ENCODE peak calls at places on chromosome 3, in four cellular contexts. One of them, this sample, is unnamed.

GRCh38 chr3:136181741-136182140 is 14.4 kb downstream of the MSL2 start:
- DNase-seq in GM12878: no peak
- DNase-seq in K562: no peak
- DNase-seq in HepG2: no peak
- DNase-seq in this sample: no peak

GRCh38 chr3:72223116-72223515 is 438.2 kb upstream of the PROK2 start:
- DNase-seq in HepG2: no peak
- DNase-seq in K562: no peak
- DNase-seq in GM12878: no peak
- DNase-seq in this sample: no peak

GRCh38 chr3:16147226-16147625 is 27.3 kb upstream of the GALNT15 start:
- DNase-seq in HepG2: no peak
- DNase-seq in K562: no peak
- DNase-seq in GM12878: no peak
- DNase-seq in this sample: no peak

GRCh38 chr3:148360046-148360445 is 337.7 kb upstream of the AGTR1 start:
- DNase-seq in GM12878: no peak
- DNase-seq in K562: no peak
- DNase-seq in HepG2: no peak
- DNase-seq in this sample: no peak

GRCh38 chr3:58691997-58692396 is 25.4 kb upstream of the FAM3D start:
- DNase-seq in GM12878: no peak
- DNase-seq in HepG2: no peak
- DNase-seq in K562: no peak
- DNase-seq in this sample: no peak

GRCh38 chr3:42214064-42214463 is 51.9 kb downstream of the CCK start:
- DNase-seq in HepG2: no peak
- DNase-seq in K562: no peak
- DNase-seq in GM12878: no peak
- DNase-seq in this sample: no peak

GRCh38 chr3:108406661-108407206 is 103.7 kb downstream of the MYH15 start:
- DNase-seq in K562: peak; percentile 60
- DNase-seq in HepG2: peak; percentile 71
- DNase-seq in GM12878: peak; percentile 68
- DNase-seq in this sample: peak; percentile 35

GRCh38 chr3:59774613-59775012 is 724.8 kb upstream of the CFAP20DC start:
- DNase-seq in GM12878: no peak
- DNase-seq in HepG2: no peak
- DNase-seq in K562: no peak
- DNase-seq in this sample: no peak

GRCh38 chr3:150370129-150370602 is 37.9 kb upstream of the TSC22D2 start:
- DNase-seq in HepG2: peak; percentile 24
- DNase-seq in K562: peak; percentile 44
- DNase-seq in GM12878: no peak
- DNase-seq in this sample: peak; percentile 63

GRCh38 chr3:197289726-197290125 is 8.7 kb downstream of the DLG1 start:
- DNase-seq in GM12878: no peak
- DNase-seq in HepG2: no peak
- DNase-seq in K562: no peak
- DNase-seq in this sample: no peak

GRCh38 chr3:179418610-179419009 is 32.7 kb downstream of the GNB4 start:
- DNase-seq in K562: no peak
- DNase-seq in HepG2: no peak
- DNase-seq in GM12878: no peak
- DNase-seq in this sample: no peak

GRCh38 chr3:55434789-55435188 is 52.3 kb downstream of the WNT5A start:
- DNase-seq in HepG2: no peak
- DNase-seq in K562: peak; percentile 6
- DNase-seq in GM12878: no peak
- DNase-seq in this sample: peak; percentile 35

GRCh38 chr3:81242871-81243270 is 518.6 kb downstream of the GBE1 start:
- DNase-seq in HepG2: peak; percentile 3
- DNase-seq in GM12878: no peak
- DNase-seq in K562: no peak
- DNase-seq in this sample: peak; percentile 10

GRCh38 chr3:197547618-197548017 is 8.2 kb downstream of the BDH1 start:
- DNase-seq in K562: peak; percentile 68
- DNase-seq in HepG2: peak; percentile 58
- DNase-seq in GM12878: no peak
- DNase-seq in this sample: no peak

GRCh38 chr3:147613710-147614109 is 204.5 kb downstream of the ZIC1 start:
- DNase-seq in GM12878: no peak
- DNase-seq in HepG2: no peak
- DNase-seq in K562: no peak
- DNase-seq in this sample: no peak

GRCh38 chr3:186976802-186977201 is 46.5 kb downstream of the ST6GAL1 start:
- DNase-seq in HepG2: no peak
- DNase-seq in GM12878: no peak
- DNase-seq in K562: no peak
- DNase-seq in this sample: no peak

GRCh38 chr3:64728994-64729393 is 41.2 kb upstream of the ADAMTS9 start:
- DNase-seq in HepG2: no peak
- DNase-seq in K562: no peak
- DNase-seq in GM12878: no peak
- DNase-seq in this sample: no peak

GRCh38 chr3:140584549-140584948 is 93.3 kb upstream of the TRIM42 start:
- DNase-seq in GM12878: no peak
- DNase-seq in HepG2: no peak
- DNase-seq in K562: no peak
- DNase-seq in this sample: no peak

GRCh38 chr3:42055291-42055690 is 35.9 kb upstream of the TRAK1 start:
- DNase-seq in GM12878: no peak
- DNase-seq in HepG2: peak; percentile 81
- DNase-seq in K562: no peak
- DNase-seq in this sample: no peak

GRCh38 chr3:184466413-184466960 is 86.6 kb downstream of the CHRD start:
- DNase-seq in GM12878: no peak
- DNase-seq in K562: peak; percentile 18
- DNase-seq in HepG2: no peak
- DNase-seq in this sample: no peak

GRCh38 chr3:184472723-184473419 is 88.7 kb upstream of the EPHB3 start:
- DNase-seq in GM12878: no peak
- DNase-seq in K562: no peak
- DNase-seq in HepG2: no peak
- DNase-seq in this sample: no peak

GRCh38 chr3:184471439-184471838 is 90.1 kb upstream of the EPHB3 start:
- DNase-seq in GM12878: no peak
- DNase-seq in HepG2: no peak
- DNase-seq in K562: no peak
- DNase-seq in this sample: no peak

GRCh38 chr3:184465883-184466412 is 86.1 kb downstream of the CHRD start:
- DNase-seq in K562: no peak
- DNase-seq in GM12878: no peak
- DNase-seq in HepG2: no peak
- DNase-seq in this sample: no peak

GRCh38 chr3:184467171-184467570 is 87.3 kb downstream of the CHRD start:
- DNase-seq in HepG2: no peak
- DNase-seq in GM12878: no peak
- DNase-seq in K562: no peak
- DNase-seq in this sample: no peak
- TF ChIP-seq FOXM1 in HepG2: no peak
- TF ChIP-seq FOXM1 in GM12878: no peak
- TF ChIP-seq FOXM1 in K562: no peak
- TF ChIP-seq FOXM1 in this sample: no peak

DNA sequence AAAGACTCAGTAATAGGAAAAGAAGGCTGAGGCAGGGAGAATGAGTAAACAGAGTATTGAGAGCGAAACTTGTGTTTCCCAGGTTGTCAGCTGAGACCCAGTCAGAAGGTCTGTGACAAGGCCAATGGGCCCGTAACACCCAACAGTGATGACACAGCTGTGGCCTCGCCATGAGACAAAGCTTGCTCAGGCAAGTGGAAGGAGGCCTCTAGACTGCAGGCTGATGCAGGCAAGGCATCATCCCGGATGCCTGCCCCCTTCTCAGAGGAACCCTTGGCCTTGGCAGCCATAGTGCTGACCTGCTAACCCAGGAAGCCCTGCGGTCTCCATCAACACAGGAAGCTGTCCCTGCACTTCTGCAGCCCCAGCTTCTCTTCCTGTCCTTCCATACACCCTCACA is 15.4 kb downstream of the RAB6B start:
- DNase-seq in GM12878: no peak
- DNase-seq in K562: no peak
- DNase-seq in HepG2: no peak
- DNase-seq in this sample: no peak
- TF ChIP-seq TARDBP in GM12878: no peak
- TF ChIP-seq TARDBP in K562: no peak
- TF ChIP-seq TARDBP in HepG2: no peak
- TF ChIP-seq TARDBP in this sample: no peak

GRCh38 chr3:152508705-152509104 is 240.0 kb downstream of the MBNL1 start:
- DNase-seq in K562: peak; percentile 29
- DNase-seq in GM12878: no peak
- DNase-seq in HepG2: peak; percentile 7
- DNase-seq in this sample: no peak
- TF ChIP-seq FOXM1 in K562: no peak
- TF ChIP-seq FOXM1 in GM12878: no peak
- TF ChIP-seq FOXM1 in HepG2: no peak
- TF ChIP-seq FOXM1 in this sample: no peak

GRCh38 chr3:131547585-131547984 is 44.8 kb upstream of the MRPL3 start:
- DNase-seq in GM12878: no peak
- DNase-seq in HepG2: no peak
- DNase-seq in K562: no peak
- DNase-seq in this sample: no peak

GRCh38 chr3:131540821-131541220 is 38.0 kb upstream of the MRPL3 start:
- DNase-seq in GM12878: no peak
- DNase-seq in K562: no peak
- DNase-seq in HepG2: no peak
- DNase-seq in this sample: no peak

GRCh38 chr3:131541288-131541687 is 38.5 kb upstream of the MRPL3 start:
- DNase-seq in K562: no peak
- DNase-seq in HepG2: no peak
- DNase-seq in GM12878: no peak
- DNase-seq in this sample: no peak

GRCh38 chr3:131543714-131544113 is 40.9 kb upstream of the MRPL3 start:
- DNase-seq in HepG2: no peak
- DNase-seq in GM12878: no peak
- DNase-seq in K562: no peak
- DNase-seq in this sample: no peak

DNA sequence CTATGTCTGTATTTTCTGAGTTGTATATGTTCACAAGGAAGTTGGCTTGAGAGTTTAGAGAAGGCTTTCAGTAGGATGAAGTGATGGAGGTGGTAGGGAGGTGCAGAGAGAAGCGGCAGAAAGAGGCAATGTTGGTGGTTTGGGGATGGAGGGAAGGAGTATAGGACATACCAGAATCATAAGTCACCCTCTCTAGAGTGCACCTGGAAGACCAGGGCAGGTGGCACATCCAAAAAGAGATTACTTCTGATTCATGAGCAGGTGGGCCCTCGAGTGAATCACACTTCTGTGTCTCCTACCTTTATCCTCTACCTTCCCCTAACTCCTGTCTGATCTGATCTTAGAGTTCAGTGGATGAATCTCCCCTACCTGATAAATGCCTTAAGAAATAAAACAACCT is 41.8 kb upstream of the MRPL3 start:
- DNase-seq in K562: no peak
- DNase-seq in HepG2: no peak
- DNase-seq in GM12878: no peak
- DNase-seq in this sample: no peak
- TF ChIP-seq TARDBP in K562: no peak
- TF ChIP-seq TARDBP in HepG2: no peak
- TF ChIP-seq TARDBP in GM12878: no peak
- TF ChIP-seq TARDBP in this sample: no peak

DNA sequence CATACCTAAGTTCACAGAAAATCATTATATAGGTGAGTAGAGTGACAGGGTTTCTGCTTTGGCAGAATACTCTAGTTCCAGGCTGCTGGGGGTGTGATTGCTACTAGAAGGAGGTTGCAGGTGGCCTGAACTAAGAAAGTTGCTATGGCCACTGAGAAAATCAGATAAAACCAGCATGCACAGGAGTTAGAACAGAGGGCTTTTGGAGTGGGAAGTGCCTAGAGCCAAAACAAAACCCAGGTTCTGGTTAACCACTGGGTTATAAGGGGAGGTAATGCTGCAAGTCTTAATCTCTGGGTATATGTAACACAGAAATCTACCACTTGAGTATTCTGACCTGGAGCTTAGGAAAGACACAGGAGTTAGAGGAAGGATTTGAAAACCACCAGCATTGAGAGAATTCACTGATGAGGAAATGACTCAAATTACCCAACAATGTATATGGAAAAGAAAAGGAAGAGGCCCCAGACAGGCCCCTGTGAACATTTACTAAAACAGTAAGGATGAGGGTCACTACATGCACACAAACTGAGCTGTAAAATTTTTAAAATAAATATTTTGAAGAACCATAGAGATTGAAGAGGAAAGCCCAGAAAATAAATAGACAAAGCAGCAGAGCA is 60.0 kb downstream of the PLOD2 start:
- DNase-seq in K562: no peak
- DNase-seq in GM12878: no peak
- DNase-seq in HepG2: no peak
- DNase-seq in this sample: no peak
- TF ChIP-seq FOXM1 in K562: no peak
- TF ChIP-seq FOXM1 in GM12878: no peak
- TF ChIP-seq FOXM1 in HepG2: no peak
- TF ChIP-seq FOXM1 in this sample: no peak

DNA sequence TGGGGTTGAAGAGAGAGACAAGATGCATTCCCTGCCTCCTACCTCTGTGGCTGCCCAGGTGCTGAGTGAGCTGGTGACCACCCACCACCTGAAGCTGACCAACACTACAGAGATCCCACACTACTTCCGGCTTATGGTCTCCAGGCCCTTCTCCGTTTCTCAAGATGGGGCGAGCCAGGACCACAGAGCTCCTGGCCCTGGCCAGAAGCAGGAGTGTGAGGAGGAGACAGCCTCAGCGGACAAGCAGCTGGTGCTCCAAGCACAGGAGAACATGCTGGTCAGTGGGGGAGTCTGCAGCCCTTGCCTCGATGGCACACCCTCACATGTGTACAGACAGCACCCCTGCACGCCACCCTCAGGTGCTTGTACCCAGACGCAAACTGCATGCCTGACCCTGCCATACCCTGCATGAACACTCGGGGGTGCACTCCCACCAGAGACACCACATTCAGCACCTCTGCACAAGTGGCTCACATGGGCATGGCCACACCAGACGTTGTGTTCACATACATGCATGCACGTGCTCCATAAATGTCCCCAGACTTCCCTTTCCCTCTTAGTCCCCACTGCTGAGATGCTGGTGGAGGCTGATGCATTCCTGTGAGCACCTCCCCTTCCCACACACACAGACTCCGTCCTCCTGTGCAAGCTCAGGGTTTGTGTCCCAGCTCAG is 19.0 kb downstream of the ACAA1 start:
- DNase-seq in GM12878: peak; percentile 41
- DNase-seq in HepG2: peak; percentile 65
- DNase-seq in K562: peak; percentile 84
- DNase-seq in this sample: peak; percentile 77
- TF ChIP-seq TARDBP in GM12878: no peak
- TF ChIP-seq TARDBP in HepG2: peak; percentile 71
- TF ChIP-seq TARDBP in K562: no peak
- TF ChIP-seq TARDBP in this sample: no peak

This sample was measured in HEK293T.